ENCODE peak calls at places on chromosome 5, in six cellular contexts. C, R, V, J, P and E are unnamed samples.

GRCh38 chr5:167064199-167064811 is 1227.1 kb upstream of the WWC1 start:
- DNase-seq in J (no peak), C (no peak), P (no peak), V (no peak), R (no peak), E (no peak)

GRCh38 chr5:115594343-115595047 is 7.8 kb downstream of the TICAM2 start:
- DNase-seq in V (no peak), C (no peak), J (no peak), P (peak), R (no peak), E (no peak)

GRCh38 chr5:138964547-138965174 is 89.5 kb upstream of the LRRTM2 start:
- DNase-seq in C (no peak), J (no peak), V (peak), P (no peak), R (no peak), E (no peak)

GRCh38 chr5:146909496-146910068 is 31.0 kb upstream of the PPP2R2B start:
- DNase-seq in C (no peak), R (no peak), V (no peak), P (no peak), J (no peak), E (no peak)

GRCh38 chr5:1515921-1516571 is 7.7 kb downstream of the LPCAT1 start:
- DNase-seq in R (peak), P (peak), C (peak), J (peak), V (peak), E (no peak)

GRCh38 chr5:77743181-77743580 is 33.0 kb downstream of the TBCA start:
- DNase-seq in J (no peak), C (no peak), R (no peak), P (peak), V (no peak), E (no peak)

GRCh38 chr5:17340816-17341215 is 123.4 kb downstream of the BASP1 start:
- DNase-seq in V (no peak), P (peak), J (no peak), C (no peak), R (peak), E (no peak)

GRCh38 chr5:145499483-145499882 is 335.7 kb downstream of the PRELID2 start:
- DNase-seq in P (peak), V (no peak), J (no peak), C (no peak), R (no peak), E (no peak)

GRCh38 chr5:41776435-41776834 is 93.8 kb downstream of the OXCT1 start:
- DNase-seq in J (no peak), R (no peak), V (no peak), P (peak), C (no peak), E (no peak)

GRCh38 chr5:18220631-18221030 is 586.4 kb downstream of the TAF11L14 start:
- DNase-seq in P (no peak), C (no peak), J (no peak), V (no peak), R (no peak), E (no peak)

GRCh38 chr5:124574521-124575436 is 171.7 kb downstream of the ZNF608 start:
- DNase-seq in R (no peak), V (no peak), C (no peak), P (no peak), J (no peak), E (no peak)

GRCh38 chr5:172114875-172115422 is 73.1 kb downstream of the STK10 start:
- DNase-seq in C (no peak), J (peak), V (no peak), R (no peak), P (no peak), E (peak)

GRCh38 chr5:94468531-94468930 is 149.9 kb downstream of the KIAA0825 start:
- DNase-seq in C (no peak), V (no peak), P (no peak), R (no peak), J (no peak), E (no peak)

GRCh38 chr5:158082696-158083287 is 223.8 kb upstream of the CLINT1 start:
- DNase-seq in C (no peak), J (no peak), R (no peak), P (no peak), V (no peak), E (no peak)

GRCh38 chr5:81826128-81826527 is 75.2 kb upstream of the SSBP2 start:
- DNase-seq in P (peak), C (no peak), J (no peak), V (no peak), R (no peak), E (no peak)

GRCh38 chr5:90096415-90097081 is 313.0 kb downstream of the CETN3 start:
- DNase-seq in P (peak), V (peak), R (peak), J (no peak), C (no peak), E (peak)

GRCh38 chr5:158634713-158635112 is 465.0 kb downstream of the EBF1 start:
- DNase-seq in V (no peak), P (no peak), C (no peak), R (no peak), J (no peak), E (no peak)

GRCh38 chr5:179680780-179681411 is at the start of gene CBY3:
- DNase-seq in J (no peak), C (no peak), R (no peak), V (peak), P (peak), E (no peak)

GRCh38 chr5:15440434-15440833 is 59.5 kb upstream of the FBXL7 start:
- DNase-seq in P (no peak), V (no peak), C (no peak), R (no peak), J (no peak), E (no peak)

GRCh38 chr5:179558912-179559279 is 8.5 kb downstream of the RUFY1 start:
- DNase-seq in C (no peak), R (peak), J (no peak), V (peak), P (peak), E (peak)

GRCh38 chr5:129398279-129398678 is 61.8 kb upstream of the ADAMTS19 start:
- DNase-seq in V (no peak), C (no peak), P (no peak), J (no peak), R (no peak), E (no peak)

GRCh38 chr5:141356950-141357349 is 2.1 kb downstream of the PCDHGA4 start:
- DNase-seq in R (no peak), P (no peak), V (no peak), J (no peak), C (no peak), E (no peak)

GRCh38 chr5:172911628-172911880 is 47.7 kb upstream of the RPL26L1 start:
- DNase-seq in P (no peak), C (no peak), V (no peak), R (no peak), J (no peak), E (no peak)

GRCh38 chr5:65981969-65982368 is 55.6 kb downstream of the ERBIN start:
- DNase-seq in J (no peak), V (no peak), C (no peak), R (no peak), P (no peak), E (no peak)

GRCh38 chr5:88663793-88664216 is 219.2 kb downstream of the MEF2C start:
- DNase-seq in P (no peak), C (no peak), V (no peak), J (no peak), R (no peak), E (no peak)

GRCh38 chr5:143506881-143507552 is 103.5 kb upstream of the NR3C1 start:
- DNase-seq in P (peak), J (peak), R (peak), V (peak), C (no peak), E (no peak)

GRCh38 chr5:119347996-119348395 is 7.8 kb upstream of the TNFAIP8 start:
- DNase-seq in P (peak), R (no peak), C (no peak), V (no peak), J (no peak), E (no peak)

GRCh38 chr5:123965626-123966025 is 453.6 kb downstream of the CSNK1G3 start:
- DNase-seq in J (no peak), R (no peak), C (no peak), V (no peak), P (no peak), E (no peak)

GRCh38 chr5:116521173-116521872 is 53.3 kb downstream of the SEMA6A start:
- DNase-seq in V (no peak), J (no peak), C (no peak), R (no peak), P (no peak), E (no peak)

GRCh38 chr5:109688647-109688998 is 1.1 kb upstream of the MAN2A1 start:
- DNase-seq in J (no peak), V (peak), C (no peak), P (peak), R (no peak), E (peak)

GRCh38 chr5:72067682-72068470 is 39.4 kb upstream of the MAP1B start:
- DNase-seq in V (no peak), R (peak), C (no peak), J (no peak), P (peak), E (no peak)

GRCh38 chr5:117461403-117461802 is 886.8 kb upstream of the SEMA6A start:
- DNase-seq in J (no peak), C (no peak), R (no peak), P (no peak), V (no peak), E (no peak)

GRCh38 chr5:119355244-119355635 is 579 bp upstream of the TNFAIP8 start:
- DNase-seq in C (no peak), J (no peak), V (peak), P (no peak), R (no peak), E (no peak)

GRCh38 chr5:27241564-27242257 is 203.3 kb upstream of the CDH9 start:
- DNase-seq in R (peak), P (peak), J (no peak), V (no peak), C (no peak), E (no peak)

GRCh38 chr5:152116926-152117325 is 192.3 kb upstream of the GLRA1 start:
- DNase-seq in J (no peak), P (no peak), V (no peak), C (no peak), R (no peak), E (no peak)

GRCh38 chr5:112917453-112918005 is 4.5 kb downstream of the REEP5 start:
- DNase-seq in R (peak), P (peak), C (no peak), J (no peak), V (peak), E (peak)

GRCh38 chr5:5558593-5558992 is 136.1 kb downstream of the ICE1 start:
- DNase-seq in C (no peak), J (no peak), V (no peak), R (no peak), P (no peak), E (no peak)

GRCh38 chr5:152058267-152058666 is 133.6 kb upstream of the GLRA1 start:
- DNase-seq in V (no peak), P (no peak), J (no peak), R (no peak), C (no peak), E (no peak)

GRCh38 chr5:34686762-34687268 is 30.7 kb downstream of the RAI14 start:
- DNase-seq in V (peak), C (peak), R (peak), J (peak), P (peak), E (peak)

GRCh38 chr5:150498971-150499370 is 9.0 kb upstream of the NDST1 start:
- DNase-seq in P (no peak), R (no peak), V (no peak), J (no peak), C (no peak), E (no peak)

GRCh38 chr5:150500905-150501304 is 7.0 kb upstream of the NDST1 start:
- DNase-seq in R (no peak), P (no peak), C (no peak), J (no peak), V (no peak), E (no peak)

GRCh38 chr5:150499437-150499956 is 8.4 kb upstream of the NDST1 start:
- DNase-seq in R (no peak), V (no peak), C (no peak), P (no peak), J (no peak), E (peak)

GRCh38 chr5:150502106-150502505 is 5.8 kb upstream of the NDST1 start:
- DNase-seq in J (no peak), V (no peak), P (peak), R (no peak), C (no peak), E (no peak)

GRCh38 chr5:150500328-150500841 is 7.5 kb upstream of the NDST1 start:
- DNase-seq in J (peak), R (no peak), V (no peak), C (no peak), P (no peak), E (no peak)
- TF ChIP-seq POLR2A in J (no peak), R (no peak), V (no peak), C (no peak), P (no peak), E (no peak)

GRCh38 chr5:43313035-43313853 is at the start of gene HMGCS1:
- DNase-seq in J (peak), R (peak), P (peak), C (peak), V (peak), E (peak)
- TF ChIP-seq POLR2A in J (peak), R (peak), P (peak), C (peak), V (peak), E (peak)

GRCh38 chr5:133051547-133052316 is at the start of gene HSPA4:
- DNase-seq in V (peak), P (peak), C (peak), J (peak), R (peak), E (peak)

GRCh38 chr5:133051117-133051546 is 681 bp upstream of the HSPA4 start:
- DNase-seq in R (no peak), P (no peak), V (no peak), C (no peak), J (no peak), E (no peak)

GRCh38 chr5:133053463-133053862 is 1.6 kb downstream of the HSPA4 start:
- DNase-seq in R (no peak), P (no peak), C (no peak), V (no peak), J (no peak), E (no peak)

GRCh38 chr5:133050500-133050899 is 1.3 kb upstream of the HSPA4 start:
- DNase-seq in J (no peak), C (no peak), R (no peak), V (no peak), P (no peak), E (no peak)

GRCh38 chr5:133052317-133053175 is 733 bp downstream of the HSPA4 start:
- DNase-seq in C (peak), R (peak), J (peak), V (no peak), P (peak), E (peak)
- TF ChIP-seq POLR2A in C (no peak), R (no peak), J (no peak), V (peak), P (no peak), E (no peak)

GRCh38 chr5:58455495-58455894 is 4.4 kb downstream of the PLK2 start:
- DNase-seq in V (no peak), J (no peak), C (no peak), P (no peak), R (no peak), E (no peak)

GRCh38 chr5:58455966-58456365 is 3.9 kb downstream of the PLK2 start:
- DNase-seq in R (no peak), V (no peak), P (no peak), C (no peak), J (no peak), E (no peak)

GRCh38 chr5:58458851-58459275 is 1.0 kb downstream of the PLK2 start:
- DNase-seq in R (peak), C (no peak), V (peak), P (no peak), J (no peak), E (no peak)

GRCh38 chr5:58456486-58456885 is 3.4 kb downstream of the PLK2 start:
- DNase-seq in J (no peak), C (no peak), P (no peak), R (no peak), V (no peak), E (no peak)

GRCh38 chr5:58457040-58457439 is 2.8 kb downstream of the PLK2 start:
- DNase-seq in R (no peak), J (no peak), V (no peak), P (no peak), C (no peak), E (no peak)
- TF ChIP-seq POLR2A in R (no peak), J (no peak), V (no peak), P (no peak), C (no peak), E (no peak)

DNA sequence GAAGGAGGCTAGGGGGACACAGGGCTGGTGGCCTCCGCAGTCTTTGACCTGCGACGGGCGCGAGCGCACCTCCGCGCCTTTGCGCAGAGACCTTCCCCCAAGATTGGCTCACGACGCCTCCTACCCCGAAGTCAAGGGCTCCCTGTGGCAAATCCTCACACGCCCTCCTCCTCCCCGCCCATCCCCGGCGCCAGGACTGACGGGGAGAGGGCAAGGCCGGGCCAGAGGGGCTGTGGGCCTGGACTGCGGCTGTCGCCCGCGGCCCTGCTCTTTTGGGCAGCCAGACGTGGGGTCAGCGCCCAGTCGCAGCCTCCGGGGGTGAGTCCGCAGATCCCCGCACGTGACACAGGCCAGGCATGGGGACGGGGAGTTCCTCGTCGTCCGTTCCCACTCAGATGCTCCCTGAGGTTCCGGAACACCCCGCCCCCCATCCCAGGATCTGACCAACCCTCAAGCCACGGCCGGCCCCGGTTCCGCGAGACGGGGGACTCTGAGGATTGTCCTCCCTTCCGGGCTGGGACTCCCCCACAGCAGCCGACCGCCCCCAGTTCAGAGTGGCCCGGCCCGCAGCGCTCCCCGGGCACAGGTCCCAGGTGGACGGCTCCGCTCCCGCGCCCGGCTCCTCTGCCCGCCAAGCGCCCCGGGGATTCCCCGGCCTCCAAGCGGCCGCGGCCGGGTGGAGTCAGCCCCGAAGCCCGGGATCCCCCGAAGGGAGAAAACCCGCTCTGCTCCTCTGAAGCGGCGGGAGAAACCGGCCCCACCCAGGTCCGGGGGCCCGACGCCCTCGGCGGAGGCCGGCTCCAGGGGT is 534 bp upstream of the ANKRD33B start:
- DNase-seq in V (no peak), R (peak), J (peak), C (peak), P (peak), E (no peak)
- TF ChIP-seq POLR2A in V (no peak), R (no peak), J (no peak), C (no peak), P (no peak), E (no peak)

GRCh38 chr5:31657315-31657714 is 18.4 kb downstream of the PDZD2 start:
- DNase-seq in C (no peak), P (no peak), J (no peak), V (no peak), R (no peak), E (no peak)
- TF ChIP-seq POLR2A in C (no peak), P (no peak), J (no peak), V (no peak), R (no peak), E (no peak)